ENCODE peak calls at places on chromosomes 4 and X, in five cellular contexts. L is putamen; N is AG09319; I is tibial artery; D is activated T-cell treated with anti-CD3 and anti-CD28 coated beads, Interleukin-2, amount 50 U/mL, for 1 hour. Z is an unnamed sample.

GRCh38 chrX:115616943-115617563 is 56.1 kb downstream of the PLS3 start:
- DNase-seq in I (no peak), N (no peak), D (no peak), L (no peak), Z (no peak)

GRCh38 chr4:148120216-148120615 is 322.0 kb downstream of the NR3C2 start:
- DNase-seq in D (no peak), N (no peak), L (no peak), I (no peak), Z (no peak)

GRCh38 chrX:3286196-3286920 is 60.1 kb downstream of the MXRA5 start:
- DNase-seq in N (no peak), L (no peak), I (no peak), D (no peak), Z (no peak)

GRCh38 chr4:39435875-39436563 is 22.7 kb downstream of the RPL9 start:
- DNase-seq in D (no peak), L (no peak), N (no peak), I (no peak), Z (no peak)

GRCh38 chr4:100386270-100386669 is 131.6 kb downstream of the EMCN start:
- DNase-seq in L (no peak), I (no peak), D (no peak), N (no peak), Z (no peak)

GRCh38 chr4:13627185-13627605 is 330 bp downstream of the BOD1L1 start:
- DNase-seq in N (no peak), I (no peak), L (no peak), D (no peak), Z (no peak)

GRCh38 chrX:72094894-72095293 is 36.8 kb downstream of the RTL5 start:
- DNase-seq in I (no peak), D (peak), N (no peak), L (no peak), Z (peak)

GRCh38 chrX:74922922-74923321 is 2.3 kb downstream of the NEXMIF start:
- DNase-seq in L (no peak), D (no peak), N (no peak), I (no peak), Z (no peak)

GRCh38 chrX:154012336-154012991 is 7.2 kb downstream of the IRAK1 start:
- DNase-seq in N (no peak), I (no peak), L (peak), D (no peak), Z (no peak)

GRCh38 chr4:41432219-41432618 is 105.7 kb upstream of the LIMCH1 start:
- DNase-seq in L (no peak), D (no peak), I (no peak), N (no peak), Z (no peak)

GRCh38 chrX:139429913-139430312 is 100.6 kb upstream of the F9 start:
- DNase-seq in I (no peak), L (no peak), N (no peak), D (no peak), Z (no peak)

GRCh38 chr4:153191795-153192363 is 12.4 kb upstream of the TRIM2 start:
- DNase-seq in N (no peak), L (no peak), I (no peak), D (no peak), Z (no peak)

GRCh38 chrX:72727846-72728245 is 13.7 kb upstream of the PHKA1 start:
- DNase-seq in I (no peak), L (no peak), D (no peak), N (no peak), Z (no peak)

GRCh38 chrX:67544281-67544680 is 460 bp downstream of the AR start:
- DNase-seq in D (no peak), N (no peak), L (no peak), I (peak), Z (peak)

GRCh38 chrX:47796433-47796906 is 40.2 kb upstream of the ZNF81 start:
- DNase-seq in I (no peak), D (no peak), N (peak), L (no peak), Z (peak)

GRCh38 chr4:143515905-143516304 is 2.4 kb downstream of the SMARCA5 start:
- DNase-seq in I (no peak), N (no peak), L (no peak), D (no peak), Z (no peak)

GRCh38 chr4:23023121-23023520 is 330.4 kb downstream of the GBA3 start:
- DNase-seq in L (no peak), D (no peak), N (no peak), I (no peak), Z (no peak)

GRCh38 chrX:75327607-75328006 is 53.7 kb downstream of the UPRT start:
- DNase-seq in I (no peak), N (no peak), L (no peak), D (no peak), Z (no peak)

GRCh38 chr4:12041828-12042227 is 613.1 kb upstream of the HS3ST1 start:
- DNase-seq in D (no peak), N (no peak), I (no peak), L (no peak), Z (no peak)

GRCh38 chr4:2441393-2442174 is 22.8 kb downstream of the CFAP99 start:
- DNase-seq in L (no peak), I (no peak), N (no peak), D (peak), Z (peak)

GRCh38 chr4:100483796-100484195 is 34.0 kb downstream of the EMCN start:
- DNase-seq in I (no peak), N (no peak), L (no peak), D (no peak), Z (no peak)

GRCh38 chr4:151517896-151518295 is 108.9 kb downstream of the FHIP1A start:
- DNase-seq in L (no peak), N (no peak), I (no peak), D (no peak), Z (no peak)

GRCh38 chrX:68647156-68647957 is at the start of gene STARD8:
- DNase-seq in I (no peak), N (no peak), L (no peak), D (no peak), Z (peak)